ENCODE peak calls at places on chromosomes 11 and 22, in ten cellular contexts. W is retina; R is thoracic aorta; J is CD4-positive, alpha-beta T cell; S is fibroblast of mammary gland; G is ecto neural progenitor cell; C is hypothalamus; U is tibial artery; Z is hepatocyte; P is T follicular helper cell. V is an unnamed sample.
A peak's percentile ranks its signal among the peaks of the same experiment; 100 is the strongest.

GRCh38 chr11:11346249-11346648 is 6.8 kb downstream of the CSNK2A3 start:
- DNase-seq in U (no peak), P (no peak), J (no peak), W (no peak), G (no peak), Z (no peak), S (no peak), R (no peak), C (no peak), V (no peak)

GRCh38 chr11:76169473-76169881 is 36.8 kb downstream of the WNT11 start:
- DNase-seq in W (no peak), J (no peak), U (no peak), S (no peak), P (no peak), R (no peak), Z (no peak), C (no peak), G (no peak), V (no peak)

GRCh38 chr11:2212411-2213251 is 41.0 kb upstream of the TH start:
- DNase-seq in U (peak; percentile 40), J (no peak), P (no peak), S (no peak), G (peak; percentile 49), R (no peak), Z (no peak), C (no peak), W (peak; percentile 52), V (no peak)

GRCh38 chr11:82995754-82996398 is 75.8 kb downstream of the RAB30 start:
- DNase-seq in J (no peak), S (peak; percentile 53), U (no peak), P (no peak), G (no peak), W (no peak), C (no peak), Z (no peak), R (no peak), V (no peak)

GRCh38 chr22:36808611-36809344 is 8.1 kb downstream of the PVALB start:
- DNase-seq in P (no peak), R (no peak), W (no peak), G (no peak), U (no peak), S (no peak), C (no peak), J (no peak), Z (no peak), V (no peak)

GRCh38 chr11:122634507-122634906 is 21.0 kb upstream of the UBASH3B start:
- DNase-seq in G (no peak), J (no peak), S (peak; percentile 88), Z (peak; percentile 22), R (no peak), P (no peak), C (no peak), U (no peak), W (no peak), V (no peak)

GRCh38 chr11:44709281-44709562 is 17.5 kb upstream of the TSPAN18 start:
- DNase-seq in Z (peak; percentile 76), R (no peak), W (no peak), U (no peak), P (no peak), J (no peak), S (peak; percentile 31), G (no peak), C (no peak), V (no peak)

GRCh38 chr11:56714206-56714605 is 15.3 kb downstream of the OR9G1 start:
- DNase-seq in R (no peak), G (no peak), J (no peak), C (no peak), U (no peak), P (no peak), Z (no peak), W (no peak), S (no peak), V (no peak)

GRCh38 chr11:91688672-91689071 is 535.9 kb upstream of the FAT3 start:
- DNase-seq in G (no peak), U (no peak), P (no peak), J (no peak), Z (no peak), R (no peak), W (no peak), C (no peak), S (no peak), V (no peak)

GRCh38 chr22:30870451-30871345 is 97.9 kb downstream of the MORC2 start:
- DNase-seq in R (no peak), S (no peak), C (no peak), Z (no peak), U (peak; percentile 49), W (no peak), G (no peak), J (no peak), P (no peak), V (no peak)

GRCh38 chr11:67119577-67120391 is 721 bp downstream of the KDM2A start:
- DNase-seq in P (no peak), S (no peak), J (no peak), W (peak; percentile 58), C (no peak), U (peak; percentile 66), R (no peak), Z (peak; percentile 67), G (peak; percentile 60), V (peak; percentile 18)

GRCh38 chr11:43937434-43938411 is 4.7 kb upstream of the C11orf96 start:
- DNase-seq in J (no peak), G (no peak), S (peak; percentile 63), P (no peak), W (no peak), C (no peak), Z (no peak), U (no peak), R (no peak), V (no peak)

GRCh38 chr11:67438121-67438902 is 830 bp upstream of the PTPRCAP start:
- DNase-seq in R (no peak), G (no peak), P (peak; percentile 70), J (peak; percentile 75), C (no peak), W (no peak), S (no peak), U (no peak), Z (no peak), V (no peak)

GRCh38 chr22:36727927-36728488 is 24.5 kb upstream of the CACNG2 start:
- DNase-seq in S (no peak), C (no peak), G (peak; percentile 29), R (no peak), J (no peak), U (no peak), Z (no peak), P (no peak), W (no peak), V (no peak)

GRCh38 chr11:45702511-45702910 is 37.1 kb upstream of the CHST1 start:
- DNase-seq in S (no peak), Z (no peak), C (no peak), J (no peak), R (no peak), P (no peak), U (no peak), W (no peak), G (no peak), V (no peak)

GRCh38 chr11:73980001-73980960 is 2.4 kb downstream of the UCP2 start:
- DNase-seq in U (peak; percentile 73), C (no peak), Z (peak; percentile 48), S (no peak), W (no peak), G (no peak), P (peak; percentile 72), R (no peak), J (peak; percentile 76), V (peak; percentile 79)

GRCh38 chr11:15472405-15472799 is 357.7 kb downstream of the INSC start:
- DNase-seq in U (no peak), G (no peak), R (no peak), W (no peak), Z (peak; percentile 7), J (no peak), P (no peak), C (no peak), S (no peak), V (no peak)

V was measured in body of pancreas.